ENCODE peak calls at places on chromosomes 5 and 9, in six cellular contexts. W is MM.1S, D is GM23248, L is HCT116, G is SK-N-SH, E is PC-3. K is an unnamed sample. For H4K20me1 and H3K9me2, the result is how much of the 10 kb centered on the place peaks cover.

GRCh38 chr9:78325343-78325742 is 28.4 kb downstream of the PSAT1 start:
- DNase-seq in W (no peak), D (peak), L (no peak), G (peak), E (no peak), K (no peak)

GRCh38 chr5:1799602-1800469 is at the start of gene MRPL36:
- DNase-seq in W (peak), D (peak), L (peak), G (peak), E (peak), K (peak)

GRCh38 chr9:93653762-93654161 is 77.4 kb downstream of the PHF2 start:
- DNase-seq in W (no peak), D (no peak), L (no peak), G (no peak), E (no peak), K (no peak)

GRCh38 chr5:172762214-172763119 is 8.5 kb downstream of the DUSP1 start:
- DNase-seq in W (no peak), D (no peak), L (no peak), G (no peak), E (no peak), K (no peak)

GRCh38 chr9:12469084-12469483 is 224.1 kb upstream of the TYRP1 start:
- DNase-seq in W (no peak), D (no peak), L (no peak), G (no peak), E (no peak), K (no peak)

GRCh38 chr5:77973253-77973609 is 197.1 kb upstream of the TBCA start:
- DNase-seq in W (no peak), D (no peak), L (no peak), G (no peak), E (no peak), K (no peak)

GRCh38 chr9:87350915-87351314 is 146.8 kb upstream of the DAPK1 start:
- DNase-seq in W (no peak), D (peak), L (no peak), G (no peak), E (no peak), K (no peak)

GRCh38 chr5:95070866-95071265 is 214.0 kb downstream of the MCTP1 start:
- DNase-seq in W (no peak), D (no peak), L (no peak), G (no peak), E (no peak), K (no peak)

GRCh38 chr5:144822544-144822943 is 651.9 kb downstream of the KCTD16 start:
- DNase-seq in W (no peak), D (no peak), L (no peak), G (no peak), E (no peak), K (no peak)

GRCh38 chr5:117077142-117077541 is 502.5 kb upstream of the SEMA6A start:
- DNase-seq in W (peak), D (peak), L (peak), G (no peak), E (peak), K (peak)

GRCh38 chr9:17906204-17906840 is 327.5 kb downstream of the SH3GL2 start:
- DNase-seq in W (no peak), D (peak), L (no peak), G (peak), E (no peak), K (no peak)

GRCh38 chr9:33125871-33126822 is 41.0 kb downstream of the B4GALT1 start:
- DNase-seq in W (no peak), D (peak), L (no peak), G (no peak), E (peak), K (no peak)

GRCh38 chr9:6479959-6480358 is 67.0 kb downstream of the UHRF2 start:
- DNase-seq in W (no peak), D (no peak), L (no peak), G (no peak), E (no peak), K (no peak)

GRCh38 chr9:88143944-88144343 is 5.7 kb upstream of the SPATA31C2 start:
- DNase-seq in W (no peak), D (no peak), L (no peak), G (no peak), E (no peak), K (no peak)

GRCh38 chr9:121902483-121903135 is 190.5 kb downstream of the TTLL11 start:
- DNase-seq in W (no peak), D (peak), L (no peak), G (peak), E (no peak), K (no peak)

GRCh38 chr5:158849219-158849791 is 250.4 kb downstream of the EBF1 start:
- DNase-seq in W (no peak), D (no peak), L (no peak), G (no peak), E (no peak), K (peak)

GRCh38 chr9:38278931-38279532 is 113.5 kb upstream of the ALDH1B1 start:
- DNase-seq in W (no peak), D (no peak), L (no peak), G (no peak), E (no peak), K (no peak)

GRCh38 chr5:113167985-113168384 is 191.4 kb downstream of the DCP2 start:
- DNase-seq in W (no peak), D (no peak), L (no peak), G (no peak), E (no peak), K (no peak)
- H3K9ac ChIP-seq in W (no peak), D (no peak), L (peak), G (no peak), E (no peak), K (no peak)

DNA sequence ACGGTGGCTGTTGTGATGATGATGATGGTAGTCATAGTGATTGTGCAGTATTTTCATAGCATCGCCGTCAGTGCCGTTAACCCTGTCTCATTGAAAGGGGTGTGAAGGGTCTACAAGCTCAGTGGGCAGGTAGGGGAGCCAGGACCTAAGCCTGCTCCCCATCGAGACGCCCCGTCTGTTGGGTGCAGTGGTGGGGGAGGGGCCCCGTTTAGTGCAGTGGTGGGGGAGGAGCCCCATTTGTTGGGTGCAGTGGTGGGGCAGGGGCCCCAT is 68.6 kb downstream of the COL5A1 start:
- DNase-seq in W (no peak), D (peak), L (no peak), G (no peak), E (no peak), K (no peak)
- H4K20me1 ChIP-seq in W (under half), D (under half), L (under half), G (half or more), E (under half), K (under half)

GRCh38 chr9:82894961-82895902 is 167.7 kb downstream of the RASEF start:
- DNase-seq in W (no peak), D (no peak), L (no peak), G (peak), E (no peak), K (no peak)
- H3K9me2 ChIP-seq in W (under half), D (under half), L (under half), G (under half), E (under half), K (under half)

GRCh38 chr9:24936117-24936516 is 390.4 kb upstream of the IZUMO3 start:
- DNase-seq in W (peak), D (no peak), L (no peak), G (no peak), E (no peak), K (no peak)
- H3K9ac ChIP-seq in W (no peak), D (no peak), L (no peak), G (no peak), E (no peak), K (no peak)

DNA sequence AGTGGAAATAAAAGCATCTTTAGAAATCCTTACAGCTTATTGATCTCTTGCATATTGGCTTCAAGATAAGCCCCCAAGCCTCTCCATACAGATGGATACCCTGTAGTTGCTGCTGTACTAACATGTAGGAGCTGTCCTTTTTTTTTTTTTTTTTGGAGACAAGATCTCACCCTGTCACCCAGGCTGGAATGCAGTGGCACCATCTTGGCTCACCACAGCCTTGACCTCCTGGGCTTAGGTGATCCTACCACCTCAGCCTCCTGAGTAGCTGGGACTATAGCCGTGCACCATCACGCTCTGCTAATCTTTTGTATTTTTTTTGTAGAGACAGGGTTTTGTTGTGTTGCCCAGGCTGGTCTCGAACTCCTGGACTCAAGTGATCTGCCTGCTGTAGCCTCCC is 35.4 kb downstream of the SNX30 start:
- DNase-seq in W (no peak), D (no peak), L (no peak), G (no peak), E (no peak), K (no peak)
- H4K20me1 ChIP-seq in W (under half), D (under half), L (under half), G (under half), E (under half), K (under half)

GRCh38 chr9:5364294-5364990 is 24.8 kb upstream of the RLN1 start:
- DNase-seq in W (no peak), D (peak), L (no peak), G (no peak), E (no peak), K (no peak)
- H3K9me2 ChIP-seq in W (under half), D (under half), L (under half), G (under half), E (under half), K (under half)

GRCh38 chr9:127553793-127554192 is 58.3 kb upstream of the STXBP1 start:
- DNase-seq in W (no peak), D (no peak), L (no peak), G (no peak), E (no peak), K (no peak)

GRCh38 chr9:127555830-127556820 is 56.0 kb upstream of the STXBP1 start:
- DNase-seq in W (no peak), D (peak), L (peak), G (no peak), E (peak), K (no peak)

GRCh38 chr9:127556871-127557270 is 55.2 kb upstream of the STXBP1 start:
- DNase-seq in W (no peak), D (no peak), L (no peak), G (no peak), E (no peak), K (no peak)

GRCh38 chr9:127557466-127557869 is 54.6 kb upstream of the STXBP1 start:
- DNase-seq in W (no peak), D (peak), L (no peak), G (peak), E (peak), K (no peak)

DNA sequence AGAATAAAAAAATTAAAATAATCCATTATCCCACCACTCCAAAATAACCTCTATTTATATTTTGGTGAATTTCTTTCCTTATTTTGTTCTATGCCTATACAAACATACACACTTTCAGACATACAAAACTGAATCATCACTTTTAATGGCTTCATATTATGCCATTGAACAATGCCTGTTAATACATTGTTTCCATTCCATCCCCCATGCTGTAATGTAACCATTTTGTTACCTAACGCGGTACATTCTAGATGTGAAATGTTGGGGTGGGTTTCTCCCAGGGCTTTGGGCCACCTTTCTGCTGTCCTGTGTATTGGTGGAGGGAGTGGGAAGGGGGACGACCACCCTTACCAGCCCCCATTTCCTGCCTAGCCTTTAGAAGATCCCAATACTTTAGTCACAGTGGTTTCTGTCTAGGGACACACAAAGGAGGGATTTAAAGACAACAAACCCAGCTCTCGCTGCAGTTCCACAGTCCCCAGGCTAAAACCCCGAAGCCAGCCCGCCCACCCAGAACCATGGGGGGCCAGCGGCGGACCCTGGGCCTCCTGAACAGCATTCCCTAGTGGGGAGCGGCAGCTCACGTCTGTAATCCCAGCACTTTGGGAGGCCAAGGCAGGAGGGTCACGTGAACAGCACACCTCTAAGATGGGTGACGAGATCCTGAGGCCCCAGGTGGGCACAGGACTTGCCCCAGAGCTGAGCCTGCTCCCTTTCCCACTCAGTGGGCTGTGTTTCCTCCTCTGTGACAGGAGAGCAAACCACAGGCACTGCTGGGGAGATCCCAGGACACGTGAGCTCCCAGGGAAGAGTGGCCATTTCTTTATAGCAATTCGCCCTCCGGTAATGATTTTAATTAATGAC is 56.9 kb upstream of the STXBP1 start:
- DNase-seq in W (no peak), D (peak), L (no peak), G (no peak), E (no peak), K (no peak)
- H3K9ac ChIP-seq in W (no peak), D (peak), L (peak), G (peak), E (peak), K (no peak)

DNA sequence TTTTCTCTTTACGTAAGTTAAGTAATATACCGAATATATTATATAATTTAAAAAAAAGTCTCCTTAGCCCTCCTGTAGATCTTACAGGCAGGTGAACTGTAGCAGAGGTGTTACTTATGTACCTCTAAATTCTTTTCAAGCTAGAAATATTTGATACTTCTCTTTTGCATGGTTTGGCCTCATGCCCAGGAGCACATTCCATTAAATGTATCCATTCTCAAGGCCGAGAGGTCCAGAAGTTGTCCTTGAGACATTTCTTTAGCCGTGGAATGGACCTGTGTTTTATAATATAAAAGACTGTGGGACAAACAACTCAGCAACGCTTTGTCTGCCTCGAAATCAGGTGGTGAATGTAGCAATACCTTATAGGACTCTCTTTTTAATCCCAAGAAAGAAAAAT is 184.5 kb downstream of the TRIO start:
- DNase-seq in W (no peak), D (no peak), L (no peak), G (no peak), E (no peak), K (no peak)
- H4K20me1 ChIP-seq in W (under half), D (under half), L (under half), G (half or more), E (under half), K (under half)